ENCODE peak calls at places on chromosomes 3 and 15, in nine cellular contexts. N, O, X, I, T, F, V, J and C are unnamed samples.

GRCh38 chr15:79769081-79769481 is 127.7 kb downstream of the MTHFS start:
- DNase-seq in N (no peak), O (peak), X (no peak), I (no peak), T (no peak), F (no peak), V (no peak), J (no peak), C (no peak)

GRCh38 chr3:196988241-196989029 is 19.8 kb upstream of the PIGZ start:
- DNase-seq in N (no peak), O (peak), X (no peak), I (no peak), T (no peak), F (peak), V (no peak), J (no peak), C (no peak)

GRCh38 chr15:25424073-25424472 is 14.8 kb downstream of the UBE3A start:
- DNase-seq in N (no peak), O (no peak), X (no peak), I (no peak), T (no peak), F (no peak), V (no peak), J (no peak), C (no peak)

GRCh38 chr3:119427669-119428068 is 35.7 kb downstream of the TMEM39A start:
- DNase-seq in N (no peak), O (no peak), X (no peak), I (peak), T (no peak), F (no peak), V (no peak), J (no peak), C (no peak)

GRCh38 chr3:195282982-195283381 is 12.0 kb upstream of the XXYLT1 start:
- DNase-seq in N (no peak), O (no peak), X (no peak), I (no peak), T (no peak), F (no peak), V (no peak), J (no peak), C (no peak)

GRCh38 chr3:63662500-63662899 is 10.0 kb downstream of the SNTN start:
- DNase-seq in N (no peak), O (no peak), X (no peak), I (no peak), T (no peak), F (peak), V (no peak), J (no peak), C (no peak)

GRCh38 chr3:119827209-119827608 is 45.3 kb downstream of the NR1I2 start:
- DNase-seq in N (no peak), O (no peak), X (no peak), I (no peak), T (no peak), F (no peak), V (no peak), J (no peak), C (no peak)

GRCh38 chr3:43688245-43688650 is 2.5 kb upstream of the ABHD5 start:
- DNase-seq in N (no peak), O (peak), X (no peak), I (no peak), T (no peak), F (no peak), V (no peak), J (no peak), C (no peak)

GRCh38 chr3:116413319-116413718 is 32.0 kb downstream of the LSAMP start:
- DNase-seq in N (no peak), O (no peak), X (no peak), I (no peak), T (no peak), F (no peak), V (no peak), J (no peak), C (no peak)

GRCh38 chr3:24242012-24242698 is 252.5 kb downstream of the THRB start:
- DNase-seq in N (no peak), O (peak), X (no peak), I (peak), T (no peak), F (no peak), V (no peak), J (no peak), C (no peak)

GRCh38 chr15:41921167-41921566 is 27.3 kb upstream of the SPTBN5 start:
- DNase-seq in N (no peak), O (no peak), X (no peak), I (no peak), T (no peak), F (no peak), V (no peak), J (no peak), C (no peak)

GRCh38 chr3:12356175-12356574 is 67.3 kb downstream of the PPARG start:
- DNase-seq in N (no peak), O (no peak), X (no peak), I (no peak), T (no peak), F (no peak), V (no peak), J (no peak), C (no peak)

GRCh38 chr3:107765524-107765923 is 242.8 kb downstream of the BBX start:
- DNase-seq in N (no peak), O (no peak), X (no peak), I (no peak), T (no peak), F (peak), V (no peak), J (no peak), C (no peak)

GRCh38 chr3:55190296-55190695 is 262.4 kb upstream of the LRTM1 start:
- DNase-seq in N (no peak), O (no peak), X (no peak), I (peak), T (no peak), F (no peak), V (no peak), J (no peak), C (no peak)

GRCh38 chr3:189967254-189967865 is 153.3 kb downstream of the P3H2 start:
- DNase-seq in N (no peak), O (peak), X (peak), I (peak), T (no peak), F (no peak), V (no peak), J (peak), C (peak)

GRCh38 chr3:174125267-174125844 is 727.8 kb downstream of the NLGN1 start:
- DNase-seq in N (no peak), O (no peak), X (peak), I (peak), T (no peak), F (peak), V (no peak), J (peak), C (peak)
- TF ChIP-seq CTCF in N (no peak), O (no peak), X (no peak), I (peak), T (no peak), F (peak), V (no peak), J (no peak), C (peak)

GRCh38 chr3:53044371-53045106 is 1.3 kb downstream of the SFMBT1 start:
- DNase-seq in N (peak), O (peak), X (no peak), I (peak), T (no peak), F (no peak), V (no peak), J (peak), C (peak)

GRCh38 chr3:53045784-53046170 is at the start of gene SFMBT1:
- DNase-seq in N (peak), O (peak), X (peak), I (peak), T (no peak), F (peak), V (peak), J (peak), C (peak)

GRCh38 chr3:53045107-53045783 is 628 bp downstream of the SFMBT1 start:
- DNase-seq in N (peak), O (peak), X (peak), I (peak), T (no peak), F (no peak), V (no peak), J (peak), C (peak)

GRCh38 chr3:53043738-53044137 is 2.1 kb downstream of the SFMBT1 start:
- DNase-seq in N (no peak), O (no peak), X (no peak), I (no peak), T (no peak), F (no peak), V (no peak), J (no peak), C (no peak)

GRCh38 chr3:53046171-53047170 is 598 bp upstream of the SFMBT1 start:
- DNase-seq in N (peak), O (peak), X (peak), I (peak), T (no peak), F (peak), V (peak), J (peak), C (peak)
- TF ChIP-seq CTCF in N (no peak), O (no peak), X (peak), I (peak), T (no peak), F (peak), V (no peak), J (no peak), C (peak)

GRCh38 chr3:142929109-142929508 is 34.4 kb downstream of the PAQR9 start:
- DNase-seq in N (no peak), O (peak), X (peak), I (no peak), T (no peak), F (peak), V (no peak), J (peak), C (no peak)
- TF ChIP-seq CTCF in N (no peak), O (peak), X (peak), I (peak), T (no peak), F (peak), V (no peak), J (peak), C (peak)

DNA sequence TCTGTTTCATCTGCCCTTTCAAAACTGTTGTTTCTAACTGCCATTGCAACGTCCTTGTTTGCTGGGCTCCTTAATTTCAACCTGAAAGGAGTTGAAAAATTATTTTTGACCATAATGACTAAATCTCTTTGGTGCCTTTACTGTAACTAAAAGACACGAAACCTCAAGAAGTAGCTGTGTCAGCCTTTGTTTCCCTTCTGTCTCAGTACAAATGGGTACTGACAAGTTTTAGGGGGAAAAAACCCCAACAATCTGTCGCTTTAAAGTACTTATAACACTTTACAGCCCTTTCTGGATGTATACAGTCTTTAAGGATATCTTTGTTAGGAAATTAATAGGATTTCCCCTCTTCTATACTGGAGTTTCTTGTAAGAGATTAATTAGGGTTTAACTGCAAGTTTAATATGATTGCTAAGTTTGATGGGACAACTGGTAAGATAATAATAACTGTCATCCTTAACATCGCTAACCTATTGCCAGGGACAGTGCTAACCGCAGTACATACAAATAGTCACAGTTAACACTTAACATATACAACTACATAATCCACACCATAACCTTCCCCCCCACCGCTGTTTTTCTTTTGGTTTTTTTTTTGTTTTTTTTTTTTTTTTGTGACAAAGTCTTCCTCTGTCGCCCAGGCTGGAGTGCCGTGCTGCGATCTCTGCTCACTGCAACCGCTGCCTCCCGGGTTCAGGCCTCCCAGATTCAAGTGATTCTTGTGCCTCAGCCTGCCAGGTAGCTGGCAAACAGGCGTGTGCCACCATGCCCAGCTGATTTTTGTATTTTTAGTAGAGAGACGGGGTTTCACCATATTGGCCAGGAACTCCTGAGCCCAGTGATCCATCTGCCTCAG is 1.7 kb downstream of the GXYLT2 start:
- DNase-seq in N (no peak), O (no peak), X (no peak), I (peak), T (no peak), F (no peak), V (no peak), J (no peak), C (no peak)
- TF ChIP-seq CTCF in N (no peak), O (no peak), X (no peak), I (no peak), T (no peak), F (no peak), V (no peak), J (no peak), C (no peak)

GRCh38 chr15:99390667-99391066 is 139.4 kb downstream of the LRRC28 start:
- DNase-seq in N (no peak), O (no peak), X (no peak), I (no peak), T (no peak), F (peak), V (no peak), J (no peak), C (no peak)
- TF ChIP-seq CTCF in N (no peak), O (no peak), X (no peak), I (peak), T (no peak), F (peak), V (no peak), J (no peak), C (no peak)

DNA sequence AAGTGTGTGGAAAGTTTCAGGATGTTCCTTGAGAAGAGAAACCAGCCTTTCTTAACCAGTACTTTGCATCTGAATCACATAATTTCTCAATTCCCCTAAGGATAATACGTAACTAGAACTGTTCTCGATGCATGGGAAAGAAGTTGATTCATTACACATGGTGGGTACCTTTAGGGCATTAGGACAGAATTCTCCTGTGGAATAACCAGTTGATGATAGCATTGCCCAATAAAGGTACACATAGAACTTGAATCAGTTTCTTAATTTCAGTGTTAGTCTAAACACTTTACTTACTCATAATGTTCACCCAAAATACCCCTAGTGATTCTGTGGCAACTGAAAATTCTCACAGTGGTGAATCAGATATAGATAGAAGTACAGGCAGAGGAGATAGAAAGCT is 1030.9 kb downstream of the ROBO1 start:
- DNase-seq in N (no peak), O (no peak), X (no peak), I (no peak), T (no peak), F (no peak), V (no peak), J (no peak), C (no peak)
- TF ChIP-seq CTCF in N (no peak), O (no peak), X (no peak), I (no peak), T (no peak), F (no peak), V (no peak), J (no peak), C (no peak)

DNA sequence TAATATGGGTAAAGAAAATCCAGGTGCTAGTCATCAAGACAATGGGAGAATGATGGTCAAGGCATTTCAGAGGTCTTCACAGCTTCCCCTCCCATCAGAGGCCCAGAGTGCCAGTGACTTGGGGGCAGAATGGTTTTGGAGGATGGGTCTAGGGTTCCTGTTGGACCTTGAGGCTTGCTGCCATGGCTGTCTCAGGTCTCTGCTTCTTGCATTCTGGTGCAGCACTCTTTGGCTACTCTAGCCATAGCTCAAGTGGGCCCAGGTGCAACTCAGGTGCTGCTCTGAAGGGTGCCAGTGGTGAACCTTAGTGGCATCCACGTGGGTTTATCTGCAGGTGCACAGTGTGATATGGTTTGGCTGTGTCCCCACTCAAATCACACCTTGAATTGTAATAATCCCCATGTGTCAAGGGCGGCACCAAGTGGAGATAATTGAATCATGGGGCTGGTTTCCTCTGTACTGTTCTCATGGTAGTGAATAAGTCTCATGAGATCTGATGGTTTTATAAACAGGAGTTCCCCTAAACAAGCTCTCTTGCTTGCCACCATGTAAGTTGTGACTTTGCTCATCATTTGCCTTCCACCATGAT is 48.5 kb upstream of the PEX5L start:
- DNase-seq in N (no peak), O (no peak), X (no peak), I (no peak), T (no peak), F (peak), V (no peak), J (no peak), C (no peak)
- TF ChIP-seq CTCF in N (no peak), O (no peak), X (no peak), I (no peak), T (no peak), F (peak), V (no peak), J (no peak), C (no peak)

GRCh38 chr15:85168642-85169173 is 187.1 kb downstream of the PDE8A start:
- DNase-seq in N (no peak), O (no peak), X (no peak), I (peak), T (no peak), F (peak), V (no peak), J (peak), C (peak)
- TF ChIP-seq CTCF in N (peak), O (no peak), X (no peak), I (peak), T (no peak), F (peak), V (no peak), J (peak), C (peak)

DNA sequence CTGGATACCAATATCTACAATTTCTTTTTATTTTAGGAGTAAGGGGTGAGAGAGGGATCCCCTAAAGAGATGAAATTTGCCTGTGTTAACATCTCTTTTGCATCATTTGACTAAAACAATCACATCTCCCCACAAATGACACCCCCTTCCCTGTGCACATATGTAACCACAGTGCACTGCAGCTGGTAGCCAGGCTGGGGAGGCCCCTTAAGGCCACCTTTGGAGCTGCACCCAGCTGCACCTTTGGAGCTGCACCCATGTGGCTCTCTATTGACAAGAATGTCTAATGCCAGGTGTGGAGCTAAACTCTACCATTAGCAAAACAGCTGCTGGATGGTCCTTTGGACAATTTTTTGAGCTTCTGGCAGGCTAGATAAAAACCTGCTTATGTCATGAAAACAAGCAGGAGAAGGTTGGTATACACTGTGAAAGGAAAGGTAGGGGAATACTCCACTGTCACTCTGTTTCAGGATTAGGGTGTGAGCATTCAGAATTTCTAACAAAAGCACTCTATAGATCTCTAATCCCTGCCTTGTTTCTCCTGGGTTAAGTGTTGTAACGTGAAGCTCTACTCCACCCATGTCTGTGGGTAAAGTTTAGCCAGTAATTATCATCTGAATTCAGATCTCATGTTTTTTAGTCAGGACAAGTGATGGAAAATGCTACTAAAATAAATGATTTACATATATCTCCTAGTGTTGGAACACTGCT is 52.1 kb downstream of the TFG start:
- DNase-seq in N (no peak), O (no peak), X (no peak), I (no peak), T (no peak), F (peak), V (no peak), J (no peak), C (no peak)
- TF ChIP-seq CTCF in N (no peak), O (no peak), X (no peak), I (peak), T (no peak), F (peak), V (no peak), J (no peak), C (peak)

GRCh38 chr3:105904251-105904650 is 35.4 kb upstream of the CBLB start:
- DNase-seq in N (no peak), O (no peak), X (no peak), I (no peak), T (no peak), F (no peak), V (no peak), J (no peak), C (no peak)

GRCh38 chr3:105905328-105905727 is 36.5 kb upstream of the CBLB start:
- DNase-seq in N (no peak), O (no peak), X (no peak), I (peak), T (no peak), F (no peak), V (no peak), J (no peak), C (no peak)

GRCh38 chr3:105904683-105905320 is 36.0 kb upstream of the CBLB start:
- DNase-seq in N (no peak), O (no peak), X (no peak), I (peak), T (no peak), F (no peak), V (no peak), J (no peak), C (no peak)

GRCh38 chr3:105899528-105899927 is 30.7 kb upstream of the CBLB start:
- DNase-seq in N (no peak), O (no peak), X (no peak), I (peak), T (no peak), F (no peak), V (no peak), J (no peak), C (no peak)
- TF ChIP-seq CTCF in N (no peak), O (no peak), X (no peak), I (no peak), T (no peak), F (no peak), V (no peak), J (no peak), C (no peak)